ENCODE peak calls at places on chromosomes 16 and 17, in seven cellular contexts. T is tibial artery, N is frontal cortex, L is cardiac fibroblast, P is SHP77 treated with DMSO at 0.1 percent for 48 hours, V is GM23248, Q is GM13976. Y is an unnamed sample.

GRCh38 chr17:27840688-27841087 is 40.4 kb upstream of the NOS2 start:
- DNase-seq in T (no peak), N (no peak), P (no peak), Q (no peak), V (no peak), L (no peak), Y (no peak)

GRCh38 chr16:66367968-66368891 is 1.7 kb downstream of the CDH5 start:
- DNase-seq in N (no peak), L (peak), Q (no peak), P (no peak), V (no peak), T (no peak), Y (no peak)

GRCh38 chr17:596287-596686 is 118.4 kb downstream of the VPS53 start:
- DNase-seq in T (no peak), P (no peak), L (peak), Q (peak), N (no peak), V (peak), Y (peak)

GRCh38 chr17:42132941-42133340 is 10.3 kb downstream of the HSPB9 start:
- DNase-seq in V (peak), N (peak), P (no peak), T (peak), Q (no peak), L (peak), Y (peak)

GRCh38 chr17:40495140-40495539 is 6.3 kb downstream of the TNS4 start:
- DNase-seq in T (no peak), P (no peak), V (no peak), N (no peak), L (no peak), Q (no peak), Y (no peak)

GRCh38 chr16:51982715-51983680 is 563.9 kb downstream of the TOX3 start:
- DNase-seq in N (peak), L (peak), V (peak), Q (peak), T (no peak), P (peak), Y (peak)

GRCh38 chr17:27296427-27296979 is 2.6 kb downstream of the WSB1 start:
- DNase-seq in V (peak), P (no peak), T (no peak), N (no peak), Q (no peak), L (peak), Y (peak)

GRCh38 chr16:79628501-79628975 is 28.0 kb upstream of the MAF start:
- DNase-seq in P (no peak), L (peak), T (no peak), N (no peak), V (no peak), Q (peak), Y (peak)

GRCh38 chr17:39147221-39148185 is 3.9 kb downstream of the PLXDC1 start:
- DNase-seq in N (no peak), T (no peak), P (no peak), Q (no peak), V (no peak), L (no peak), Y (no peak)

GRCh38 chr17:40287159-40287493 is 553 bp upstream of the CDC6 start:
- DNase-seq in L (no peak), Q (no peak), V (no peak), N (no peak), P (no peak), T (no peak), Y (no peak)

GRCh38 chr17:39365252-39365651 is 36.2 kb downstream of the FBXL20 start:
- DNase-seq in P (no peak), T (no peak), L (peak), V (peak), N (no peak), Q (no peak), Y (peak)

GRCh38 chr17:10114931-10115535 is 83.4 kb downstream of the GAS7 start:
- DNase-seq in L (peak), T (peak), V (peak), Q (peak), P (no peak), N (no peak), Y (peak)

GRCh38 chr17:52105601-52106000 is 52.9 kb downstream of the CA10 start:
- DNase-seq in Q (no peak), T (no peak), L (no peak), P (no peak), N (no peak), V (peak), Y (no peak)

GRCh38 chr16:72049110-72049509 is 5.2 kb upstream of the HP start:
- DNase-seq in T (no peak), Q (no peak), P (no peak), L (no peak), V (no peak), N (no peak), Y (no peak)

GRCh38 chr17:80951121-80952090 is 40.2 kb upstream of the CHMP6 start:
- DNase-seq in L (no peak), V (no peak), N (no peak), Q (no peak), P (no peak), T (peak), Y (no peak)

GRCh38 chr17:19021622-19022083 is 17.1 kb upstream of the FAM83G start:
- DNase-seq in L (no peak), N (no peak), Q (no peak), V (peak), P (no peak), T (no peak), Y (no peak)

GRCh38 chr16:56336071-56336688 is 89.2 kb downstream of the AMFR start:
- DNase-seq in V (no peak), P (no peak), Q (no peak), N (no peak), L (no peak), T (no peak), Y (no peak)

GRCh38 chr16:49826515-49826914 is 29.4 kb downstream of the ZNF423 start:
- DNase-seq in L (no peak), P (no peak), V (no peak), T (no peak), Q (no peak), N (no peak), Y (no peak)

GRCh38 chr16:25192096-25192495 is 24.7 kb upstream of the AQP8 start:
- DNase-seq in L (no peak), V (peak), N (no peak), P (no peak), Q (no peak), T (no peak), Y (peak)

GRCh38 chr16:23700509-23700908 is 12.5 kb downstream of the ERN2 start:
- DNase-seq in T (no peak), L (no peak), Q (no peak), V (peak), N (no peak), P (no peak), Y (no peak)

GRCh38 chr16:86965840-86966239 is 351.4 kb downstream of the C16orf95 start:
- DNase-seq in P (peak), N (no peak), T (no peak), L (no peak), Q (no peak), V (no peak), Y (no peak)